ENCODE peak calls at places on chromosomes 7 and 10, in six cellular contexts. One of them, this sample, is unnamed. For H3K36me3, the result is how much of the 10 kb centered on the place peaks cover.

GRCh38 chr10:114603943-114604342 is 54.1 kb downstream of the ABLIM1 start:
- DNase-seq in mammary epithelial cell: no peak
- DNase-seq in astrocyte: peak
- DNase-seq in spleen: no peak
- DNase-seq in heart left ventricle: no peak
- DNase-seq in psoas muscle: no peak
- DNase-seq in this sample: no peak

GRCh38 chr10:73871915-73872710 is 2.2 kb downstream of the CAMK2G start:
- DNase-seq in spleen: no peak
- DNase-seq in psoas muscle: no peak
- DNase-seq in astrocyte: no peak
- DNase-seq in mammary epithelial cell: no peak
- DNase-seq in heart left ventricle: no peak
- DNase-seq in this sample: peak

GRCh38 chr7:128178611-128179010 is 62.5 kb upstream of the LEP start:
- DNase-seq in heart left ventricle: no peak
- DNase-seq in astrocyte: no peak
- DNase-seq in psoas muscle: no peak
- DNase-seq in mammary epithelial cell: no peak
- DNase-seq in spleen: no peak
- DNase-seq in this sample: no peak

GRCh38 chr10:70232155-70232858 is 922 bp downstream of the PPA1 start:
- DNase-seq in heart left ventricle: peak
- DNase-seq in astrocyte: peak
- DNase-seq in mammary epithelial cell: peak
- DNase-seq in spleen: peak
- DNase-seq in psoas muscle: peak
- DNase-seq in this sample: peak

GRCh38 chr10:129787557-129787956 is 176.5 kb downstream of the EBF3 start:
- DNase-seq in heart left ventricle: no peak
- DNase-seq in psoas muscle: no peak
- DNase-seq in spleen: no peak
- DNase-seq in astrocyte: no peak
- DNase-seq in mammary epithelial cell: no peak
- DNase-seq in this sample: no peak

GRCh38 chr10:118725784-118726507 is 28.8 kb downstream of the CACUL1 start:
- DNase-seq in spleen: no peak
- DNase-seq in heart left ventricle: no peak
- DNase-seq in mammary epithelial cell: no peak
- DNase-seq in psoas muscle: no peak
- DNase-seq in astrocyte: peak
- DNase-seq in this sample: peak

GRCh38 chr10:90175161-90175681 is 473.8 kb downstream of the KIF20B start:
- DNase-seq in psoas muscle: no peak
- DNase-seq in mammary epithelial cell: peak
- DNase-seq in spleen: no peak
- DNase-seq in astrocyte: peak
- DNase-seq in heart left ventricle: no peak
- DNase-seq in this sample: no peak

GRCh38 chr7:29483219-29484104 is 80.2 kb upstream of the PRR15 start:
- DNase-seq in mammary epithelial cell: no peak
- DNase-seq in psoas muscle: no peak
- DNase-seq in spleen: no peak
- DNase-seq in heart left ventricle: no peak
- DNase-seq in astrocyte: no peak
- DNase-seq in this sample: no peak

GRCh38 chr10:78331391-78331922 is 297.8 kb downstream of the RPS24 start:
- DNase-seq in spleen: no peak
- DNase-seq in psoas muscle: peak
- DNase-seq in astrocyte: peak
- DNase-seq in mammary epithelial cell: no peak
- DNase-seq in heart left ventricle: peak
- DNase-seq in this sample: peak

GRCh38 chr10:131495892-131496291 is 184.4 kb upstream of the TCERG1L start:
- DNase-seq in astrocyte: no peak
- DNase-seq in psoas muscle: no peak
- DNase-seq in mammary epithelial cell: no peak
- DNase-seq in heart left ventricle: no peak
- DNase-seq in spleen: no peak
- DNase-seq in this sample: no peak

GRCh38 chr7:23523486-23524075 is 8.2 kb downstream of the TRA2A start:
- DNase-seq in mammary epithelial cell: no peak
- DNase-seq in spleen: no peak
- DNase-seq in psoas muscle: no peak
- DNase-seq in heart left ventricle: no peak
- DNase-seq in astrocyte: no peak
- DNase-seq in this sample: no peak

GRCh38 chr7:70647801-70648491 is 484.0 kb upstream of the GALNT17 start:
- DNase-seq in spleen: no peak
- DNase-seq in astrocyte: peak
- DNase-seq in psoas muscle: no peak
- DNase-seq in heart left ventricle: no peak
- DNase-seq in mammary epithelial cell: peak
- DNase-seq in this sample: peak

GRCh38 chr7:158828343-158829020 is 827 bp downstream of the ESYT2 start:
- DNase-seq in astrocyte: no peak
- DNase-seq in psoas muscle: peak
- DNase-seq in mammary epithelial cell: peak
- DNase-seq in heart left ventricle: peak
- DNase-seq in spleen: peak
- DNase-seq in this sample: no peak

GRCh38 chr10:99115703-99116102 is 119.9 kb downstream of the HPSE2 start:
- DNase-seq in psoas muscle: no peak
- DNase-seq in heart left ventricle: no peak
- DNase-seq in astrocyte: no peak
- DNase-seq in spleen: no peak
- DNase-seq in mammary epithelial cell: no peak
- DNase-seq in this sample: no peak

GRCh38 chr10:131247873-131248272 is 63.6 kb downstream of the TCERG1L start:
- DNase-seq in astrocyte: no peak
- DNase-seq in psoas muscle: no peak
- DNase-seq in heart left ventricle: no peak
- DNase-seq in mammary epithelial cell: no peak
- DNase-seq in spleen: peak
- DNase-seq in this sample: no peak

GRCh38 chr7:93902777-93903423 is 3.5 kb upstream of the GNGT1 start:
- DNase-seq in mammary epithelial cell: no peak
- DNase-seq in psoas muscle: no peak
- DNase-seq in spleen: no peak
- DNase-seq in heart left ventricle: no peak
- DNase-seq in astrocyte: peak
- DNase-seq in this sample: no peak

GRCh38 chr7:138935438-138936079 is 45.6 kb downstream of the KIAA1549 start:
- DNase-seq in astrocyte: peak
- DNase-seq in spleen: no peak
- DNase-seq in heart left ventricle: no peak
- DNase-seq in psoas muscle: peak
- DNase-seq in mammary epithelial cell: peak
- DNase-seq in this sample: peak

GRCh38 chr7:120184866-120185265 is 88.1 kb upstream of the KCND2 start:
- DNase-seq in mammary epithelial cell: no peak
- DNase-seq in spleen: no peak
- DNase-seq in heart left ventricle: no peak
- DNase-seq in astrocyte: no peak
- DNase-seq in psoas muscle: peak
- DNase-seq in this sample: peak

GRCh38 chr7:130901209-130901783 is 167.3 kb upstream of the KLF14 start:
- DNase-seq in heart left ventricle: peak
- DNase-seq in astrocyte: peak
- DNase-seq in psoas muscle: peak
- DNase-seq in spleen: no peak
- DNase-seq in mammary epithelial cell: peak
- DNase-seq in this sample: peak

GRCh38 chr10:117944676-117945447 is 101.9 kb downstream of the RAB11FIP2 start:
- DNase-seq in astrocyte: no peak
- DNase-seq in mammary epithelial cell: no peak
- DNase-seq in psoas muscle: no peak
- DNase-seq in spleen: no peak
- DNase-seq in heart left ventricle: no peak
- DNase-seq in this sample: no peak

GRCh38 chr10:17009228-17009700 is 120.3 kb downstream of the CUBN start:
- DNase-seq in psoas muscle: no peak
- DNase-seq in spleen: no peak
- DNase-seq in heart left ventricle: no peak
- DNase-seq in mammary epithelial cell: peak
- DNase-seq in astrocyte: peak
- DNase-seq in this sample: no peak

GRCh38 chr7:131629203-131629871 is 72.9 kb upstream of the PODXL start:
- DNase-seq in mammary epithelial cell: peak
- DNase-seq in psoas muscle: peak
- DNase-seq in spleen: no peak
- DNase-seq in astrocyte: peak
- DNase-seq in heart left ventricle: peak
- DNase-seq in this sample: peak

GRCh38 chr7:70470751-70471150 is 661.2 kb upstream of the GALNT17 start:
- DNase-seq in psoas muscle: no peak
- DNase-seq in spleen: no peak
- DNase-seq in astrocyte: no peak
- DNase-seq in heart left ventricle: no peak
- DNase-seq in mammary epithelial cell: no peak
- DNase-seq in this sample: no peak

GRCh38 chr7:6656413-6656812 is 19.3 kb downstream of the ZNF316 start:
- DNase-seq in astrocyte: no peak
- DNase-seq in mammary epithelial cell: no peak
- DNase-seq in spleen: no peak
- DNase-seq in psoas muscle: no peak
- DNase-seq in heart left ventricle: no peak
- DNase-seq in this sample: no peak

DNA sequence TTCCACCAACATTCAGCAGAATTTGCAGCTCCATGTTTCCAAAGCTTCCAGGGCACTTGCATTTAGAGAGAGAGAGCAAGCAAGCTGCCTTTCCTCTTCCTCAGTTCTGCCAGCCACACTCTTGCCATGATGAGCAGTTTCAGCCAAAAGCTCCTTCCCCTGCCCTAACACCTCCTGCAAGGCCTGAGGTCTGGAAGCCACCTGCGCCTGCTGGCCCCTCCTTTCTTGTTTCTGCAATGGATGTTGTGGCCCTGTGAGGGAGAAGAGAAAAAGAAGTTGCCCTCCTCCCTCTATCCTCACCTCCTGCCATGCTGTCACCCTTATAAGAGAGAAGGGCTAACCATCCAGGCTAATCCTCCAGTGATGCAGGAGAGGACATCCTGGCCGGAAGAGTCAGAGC is 48.7 kb downstream of the IKZF1 start:
- DNase-seq in spleen: no peak
- DNase-seq in psoas muscle: no peak
- DNase-seq in heart left ventricle: no peak
- DNase-seq in mammary epithelial cell: no peak
- DNase-seq in astrocyte: no peak
- DNase-seq in this sample: no peak
- H3K36me3 ChIP-seq in spleen: under half
- H3K36me3 ChIP-seq in psoas muscle: under half
- H3K36me3 ChIP-seq in heart left ventricle: under half
- H3K36me3 ChIP-seq in mammary epithelial cell: under half
- H3K36me3 ChIP-seq in astrocyte: under half
- H3K36me3 ChIP-seq in this sample: under half

GRCh38 chr7:136687693-136688322 is 180.6 kb upstream of the CHRM2 start:
- DNase-seq in mammary epithelial cell: peak
- DNase-seq in heart left ventricle: no peak
- DNase-seq in astrocyte: peak
- DNase-seq in psoas muscle: no peak
- DNase-seq in spleen: no peak
- DNase-seq in this sample: peak
- TF ChIP-seq CTCF in mammary epithelial cell: peak
- TF ChIP-seq CTCF in heart left ventricle: peak
- TF ChIP-seq CTCF in astrocyte: peak
- TF ChIP-seq CTCF in psoas muscle: peak
- TF ChIP-seq CTCF in spleen: peak
- TF ChIP-seq CTCF in this sample: peak

GRCh38 chr7:92508949-92509348 is 19.4 kb downstream of the PEX1 start:
- DNase-seq in astrocyte: no peak
- DNase-seq in psoas muscle: no peak
- DNase-seq in heart left ventricle: no peak
- DNase-seq in spleen: no peak
- DNase-seq in mammary epithelial cell: no peak
- DNase-seq in this sample: no peak
- H3K36me3 ChIP-seq in astrocyte: under half
- H3K36me3 ChIP-seq in psoas muscle: half or more
- H3K36me3 ChIP-seq in heart left ventricle: half or more
- H3K36me3 ChIP-seq in spleen: under half
- H3K36me3 ChIP-seq in mammary epithelial cell: under half
- H3K36me3 ChIP-seq in this sample: under half

GRCh38 chr10:33010132-33011037 is 52.4 kb upstream of the ITGB1 start:
- DNase-seq in mammary epithelial cell: peak
- DNase-seq in spleen: no peak
- DNase-seq in heart left ventricle: no peak
- DNase-seq in psoas muscle: no peak
- DNase-seq in astrocyte: peak
- DNase-seq in this sample: peak
- TF ChIP-seq CTCF in mammary epithelial cell: peak
- TF ChIP-seq CTCF in spleen: peak
- TF ChIP-seq CTCF in heart left ventricle: peak
- TF ChIP-seq CTCF in psoas muscle: peak
- TF ChIP-seq CTCF in astrocyte: peak
- TF ChIP-seq CTCF in this sample: peak

GRCh38 chr10:101781984-101782810 is 1.0 kb downstream of the NPM3 start:
- DNase-seq in astrocyte: no peak
- DNase-seq in psoas muscle: no peak
- DNase-seq in spleen: peak
- DNase-seq in mammary epithelial cell: no peak
- DNase-seq in heart left ventricle: no peak
- DNase-seq in this sample: no peak

GRCh38 chr10:101782811-101783735 is at the start of gene NPM3:
- DNase-seq in psoas muscle: peak
- DNase-seq in heart left ventricle: peak
- DNase-seq in spleen: peak
- DNase-seq in mammary epithelial cell: peak
- DNase-seq in astrocyte: peak
- DNase-seq in this sample: peak

GRCh38 chr10:101784558-101784957 is 1.3 kb upstream of the NPM3 start:
- DNase-seq in spleen: no peak
- DNase-seq in psoas muscle: no peak
- DNase-seq in mammary epithelial cell: no peak
- DNase-seq in astrocyte: no peak
- DNase-seq in heart left ventricle: no peak
- DNase-seq in this sample: no peak

GRCh38 chr10:101783736-101784118 is 481 bp upstream of the NPM3 start:
- DNase-seq in astrocyte: no peak
- DNase-seq in psoas muscle: no peak
- DNase-seq in spleen: no peak
- DNase-seq in heart left ventricle: no peak
- DNase-seq in mammary epithelial cell: peak
- DNase-seq in this sample: no peak

DNA sequence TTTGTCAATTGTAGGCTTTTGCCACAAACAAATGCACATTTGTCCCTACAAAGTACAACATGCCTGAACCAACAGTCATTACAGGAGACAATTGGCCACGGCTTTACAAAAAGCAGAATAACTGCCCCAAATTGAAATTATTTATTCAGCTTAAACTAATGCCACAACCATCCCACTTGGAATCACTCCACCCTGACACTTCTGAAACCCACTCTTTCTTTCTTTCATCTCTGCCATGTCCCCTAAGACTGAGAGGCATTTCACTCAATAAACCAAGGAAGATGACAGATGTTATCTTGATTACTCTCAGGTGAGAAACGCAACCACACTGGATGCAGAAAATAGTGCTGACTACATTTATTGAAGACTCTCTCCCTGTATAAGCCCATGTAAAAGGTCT is 2.6 kb upstream of the NPM3 start:
- DNase-seq in mammary epithelial cell: no peak
- DNase-seq in heart left ventricle: no peak
- DNase-seq in astrocyte: no peak
- DNase-seq in psoas muscle: no peak
- DNase-seq in spleen: no peak
- DNase-seq in this sample: no peak
- H3K36me3 ChIP-seq in mammary epithelial cell: under half
- H3K36me3 ChIP-seq in heart left ventricle: half or more
- H3K36me3 ChIP-seq in astrocyte: under half
- H3K36me3 ChIP-seq in psoas muscle: half or more
- H3K36me3 ChIP-seq in spleen: half or more
- H3K36me3 ChIP-seq in this sample: half or more